ENCODE peak calls at places on chromosome 21, in seven cellular contexts. N is fibroblast of lung, E is stomach, Z is SK-N-MC, J is T47D, C is HEK293T, V is MV-4-11. I is an unnamed sample.

GRCh38 chr21:33680870-33681269 is 38.6 kb downstream of the ITSN1 start:
- DNase-seq in N (no peak), E (no peak), Z (no peak), J (no peak), C (no peak), V (no peak), I (no peak)

GRCh38 chr21:27693376-27693775 is 726.5 kb upstream of the ADAMTS5 start:
- DNase-seq in N (peak), E (no peak), Z (no peak), J (no peak), C (no peak), V (peak), I (no peak)

GRCh38 chr21:46295177-46295711 is 9.1 kb downstream of the YBEY start:
- DNase-seq in N (peak), E (no peak), Z (no peak), J (no peak), C (peak), V (peak), I (no peak)

GRCh38 chr21:44006017-44006624 is 6.0 kb upstream of the TRAPPC10 start:
- DNase-seq in N (peak), E (no peak), Z (no peak), J (no peak), C (no peak), V (no peak), I (no peak)

GRCh38 chr21:36747815-36748381 is 49.0 kb downstream of the SIM2 start:
- DNase-seq in N (peak), E (no peak), Z (no peak), J (no peak), C (no peak), V (no peak), I (peak)

GRCh38 chr21:45334134-45334533 is 46.4 kb upstream of the POFUT2 start:
- DNase-seq in N (no peak), E (no peak), Z (no peak), J (no peak), C (no peak), V (no peak), I (no peak)

GRCh38 chr21:42269382-42269781 is 45.8 kb downstream of the TFF3 start:
- DNase-seq in N (no peak), E (no peak), Z (no peak), J (no peak), C (no peak), V (no peak), I (no peak)

GRCh38 chr21:43196789-43197188 is 28.0 kb downstream of the CRYAA start:
- DNase-seq in N (no peak), E (peak), Z (no peak), J (no peak), C (no peak), V (no peak), I (no peak)

GRCh38 chr21:38997051-38997450 is 186.2 kb downstream of the PSMG1 start:
- DNase-seq in N (no peak), E (no peak), Z (no peak), J (no peak), C (no peak), V (peak), I (no peak)

GRCh38 chr21:42256316-42256715 is 37.4 kb downstream of the ABCG1 start:
- DNase-seq in N (no peak), E (no peak), Z (no peak), J (no peak), C (no peak), V (no peak), I (no peak)

GRCh38 chr21:41684381-41685245 is 82.2 kb downstream of the RIPK4 start:
- DNase-seq in N (peak), E (peak), Z (no peak), J (no peak), C (no peak), V (no peak), I (no peak)

GRCh38 chr21:42836402-42836666 is 43.0 kb downstream of the WDR4 start:
- DNase-seq in N (no peak), E (no peak), Z (no peak), J (no peak), C (no peak), V (no peak), I (no peak)

GRCh38 chr21:34223376-34223775 is 140.4 kb upstream of the KCNE2 start:
- DNase-seq in N (no peak), E (no peak), Z (no peak), J (no peak), C (no peak), V (peak), I (no peak)

GRCh38 chr21:45404726-45405270 is at the start of gene COL18A1:
- DNase-seq in N (peak), E (peak), Z (no peak), J (peak), C (peak), V (no peak), I (peak)

GRCh38 chr21:26170471-26171309 is at the start of gene APP:
- DNase-seq in N (peak), E (peak), Z (no peak), J (peak), C (peak), V (peak), I (peak)

GRCh38 chr21:44709426-44710293 is 1.7 kb downstream of the TSPEAR start:
- DNase-seq in N (peak), E (no peak), Z (no peak), J (no peak), C (no peak), V (no peak), I (no peak)

GRCh38 chr21:45982256-45982757 is 737 bp downstream of the COL6A1 start:
- DNase-seq in N (no peak), E (no peak), Z (no peak), J (no peak), C (no peak), V (no peak), I (no peak)

GRCh38 chr21:45459171-45460010 is 54.4 kb downstream of the COL18A1 start:
- DNase-seq in N (no peak), E (no peak), Z (no peak), J (no peak), C (no peak), V (no peak), I (no peak)

GRCh38 chr21:42903817-42904216 is 10.7 kb downstream of the NDUFV3 start:
- DNase-seq in N (no peak), E (no peak), Z (no peak), J (no peak), C (no peak), V (no peak), I (no peak)

GRCh38 chr21:45829566-45830147 is 151.9 kb upstream of the COL6A1 start:
- DNase-seq in N (no peak), E (no peak), Z (no peak), J (no peak), C (no peak), V (no peak), I (no peak)

GRCh38 chr21:29025328-29025713 is 853 bp downstream of the USP16 start:
- DNase-seq in N (peak), E (no peak), Z (no peak), J (no peak), C (no peak), V (no peak), I (no peak)

GRCh38 chr21:16870116-16870515 is 642.7 kb upstream of the CXADR start:
- DNase-seq in N (no peak), E (no peak), Z (peak), J (no peak), C (no peak), V (peak), I (no peak)

GRCh38 chr21:29643289-29643688 is 296.5 kb downstream of the GRIK1 start:
- DNase-seq in N (no peak), E (no peak), Z (no peak), J (no peak), C (no peak), V (no peak), I (no peak)

GRCh38 chr21:36499578-36500471 is 19.9 kb upstream of the CLDN14 start:
- DNase-seq in N (peak), E (peak), Z (no peak), J (peak), C (no peak), V (no peak), I (no peak)

GRCh38 chr21:21813934-21814333 is 815.7 kb downstream of the NCAM2 start:
- DNase-seq in N (no peak), E (no peak), Z (no peak), J (no peak), C (no peak), V (no peak), I (no peak)

I was measured in heart right ventricle.